ENCODE peak calls at places on chromosomes 7 and 10, in four cellular contexts. M, R, Y and V are unnamed samples.

GRCh38 chr7:901388-902154 is 25.2 kb downstream of the GET4 start:
- DNase-seq in Y (peak), M (peak), R (peak), V (peak)

GRCh38 chr7:87599336-87599735 is 1.3 kb downstream of the ABCB1 start:
- DNase-seq in Y (no peak), M (no peak), R (peak), V (no peak)

GRCh38 chr7:101859411-101860106 is 42.1 kb downstream of the CUX1 start:
- DNase-seq in Y (no peak), R (no peak), M (peak), V (no peak)

GRCh38 chr7:74365320-74366022 is 76.3 kb downstream of the CLIP2 start:
- DNase-seq in R (no peak), M (peak), Y (peak), V (peak)

GRCh38 chr10:110373059-110373458 is 68.3 kb upstream of the SMNDC1 start:
- DNase-seq in R (no peak), M (no peak), Y (no peak), V (no peak)

GRCh38 chr7:94087664-94088352 is 83.7 kb upstream of the BET1 start:
- DNase-seq in M (peak), R (no peak), Y (no peak), V (peak)

GRCh38 chr7:117639966-117640365 is 160.1 kb downstream of the CFTR start:
- DNase-seq in M (no peak), Y (no peak), R (no peak), V (no peak)

GRCh38 chr7:118870187-118870586 is 645.7 kb downstream of the ANKRD7 start:
- DNase-seq in M (no peak), R (no peak), Y (no peak), V (no peak)

GRCh38 chr7:87886875-87887274 is 10.6 kb downstream of the DBF4 start:
- DNase-seq in R (no peak), M (peak), Y (no peak), V (no peak)

GRCh38 chr10:19891429-19891828 is 75.2 kb downstream of the PLXDC2 start:
- DNase-seq in M (no peak), R (no peak), Y (no peak), V (no peak)

GRCh38 chr7:95469850-95470249 is 15.9 kb upstream of the ASB4 start:
- DNase-seq in Y (no peak), M (no peak), R (no peak), V (peak)

GRCh38 chr10:44640429-44640828 is 255.5 kb upstream of the CXCL12 start:
- DNase-seq in Y (no peak), M (no peak), R (no peak), V (no peak)

GRCh38 chr7:93011351-93012294 is 106.2 kb downstream of the SAMD9 start:
- DNase-seq in Y (no peak), M (peak), R (no peak), V (no peak)

GRCh38 chr7:37534893-37535610 is 86.4 kb upstream of the ELMO1 start:
- DNase-seq in M (no peak), R (no peak), Y (no peak), V (no peak)

GRCh38 chr7:101146-101545 is 91.2 kb upstream of the FAM20C start:
- DNase-seq in M (no peak), R (no peak), Y (no peak), V (no peak)

GRCh38 chr7:76303829-76304505 is 1.5 kb downstream of the HSPB1 start:
- DNase-seq in Y (no peak), R (no peak), M (no peak), V (no peak)

GRCh38 chr7:91491868-91492267 is 227.6 kb downstream of the FZD1 start:
- DNase-seq in Y (no peak), R (no peak), M (peak), V (no peak)

GRCh38 chr10:22258471-22258870 is 40.7 kb upstream of the EBLN1 start:
- DNase-seq in R (no peak), M (no peak), Y (no peak), V (no peak)

GRCh38 chr10:118752401-118752800 is 2.4 kb downstream of the CACUL1 start:
- DNase-seq in M (no peak), R (no peak), Y (no peak), V (no peak)

GRCh38 chr7:83611776-83612175 is 37.2 kb downstream of the SEMA3E start:
- DNase-seq in M (no peak), R (no peak), Y (no peak), V (no peak)

GRCh38 chr10:124300224-124300623 is 118.5 kb downstream of the OAT start:
- DNase-seq in M (no peak), Y (no peak), R (no peak), V (no peak)

GRCh38 chr10:88680958-88681357 is 16.7 kb downstream of the LIPF start:
- DNase-seq in R (no peak), M (peak), Y (no peak), V (no peak)

GRCh38 chr10:100825325-100825875 is 80.0 kb downstream of the PAX2 start:
- DNase-seq in Y (no peak), R (no peak), M (no peak), V (no peak)

GRCh38 chr7:23373151-23374004 is 74.2 kb downstream of the MALSU1 start:
- DNase-seq in R (no peak), Y (no peak), M (peak), V (peak)

DNA sequence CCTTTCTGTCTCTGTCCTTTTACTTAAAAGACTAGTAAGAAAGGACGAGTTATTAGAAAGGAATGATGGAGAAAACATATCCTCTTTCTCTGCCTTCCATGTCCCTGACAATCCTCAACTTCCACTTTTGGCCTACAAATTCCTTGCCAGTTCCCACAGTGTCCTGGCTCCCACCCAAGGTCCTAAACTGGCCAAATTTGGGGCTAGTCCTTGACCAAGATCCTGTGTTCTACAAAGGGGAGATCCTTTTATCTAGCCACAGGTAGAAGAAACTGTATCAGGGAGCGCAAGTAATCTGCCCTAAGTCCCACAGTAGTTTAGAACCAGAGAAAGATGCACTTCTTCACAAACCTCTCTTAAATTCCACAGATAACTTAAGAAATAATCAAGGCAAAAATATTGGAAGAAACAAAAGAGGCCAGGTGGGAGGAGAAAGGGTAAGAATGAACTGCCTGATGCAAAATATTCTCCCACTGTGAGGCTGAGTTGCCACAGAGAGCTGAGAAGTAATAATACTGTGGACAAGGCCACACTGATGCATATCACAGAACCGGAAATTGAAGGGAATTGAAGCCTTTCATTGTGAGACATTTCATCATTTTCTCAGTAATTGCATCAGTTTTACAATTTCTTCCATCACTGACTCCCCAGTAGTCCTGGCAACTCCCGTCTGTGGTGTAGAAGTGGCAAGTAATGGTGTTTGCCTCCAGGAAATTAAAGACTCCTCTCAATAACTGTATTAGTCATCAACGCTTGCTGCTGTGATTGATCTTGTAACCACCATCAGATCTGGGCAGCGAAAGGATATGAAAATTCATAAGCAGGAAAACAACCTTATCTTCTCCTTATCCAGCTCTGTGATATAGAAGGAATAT is 47.2 kb downstream of the DNAJC12 start:
- DNase-seq in M (peak), R (no peak), Y (no peak), V (no peak)
- TF ChIP-seq CTCF in M (no peak), R (no peak), Y (no peak), V (no peak)

GRCh38 chr10:79160191-79160590 is 91.4 kb downstream of the ZMIZ1 start:
- DNase-seq in M (no peak), Y (no peak), R (no peak), V (no peak)

GRCh38 chr10:79159785-79160184 is 91.0 kb downstream of the ZMIZ1 start:
- DNase-seq in M (peak), Y (peak), R (no peak), V (no peak)

GRCh38 chr10:79158402-79159097 is 89.8 kb downstream of the ZMIZ1 start:
- DNase-seq in Y (no peak), R (no peak), M (no peak), V (peak)

GRCh38 chr10:79158004-79158340 is 89.2 kb downstream of the ZMIZ1 start:
- DNase-seq in R (no peak), Y (no peak), M (no peak), V (no peak)

DNA sequence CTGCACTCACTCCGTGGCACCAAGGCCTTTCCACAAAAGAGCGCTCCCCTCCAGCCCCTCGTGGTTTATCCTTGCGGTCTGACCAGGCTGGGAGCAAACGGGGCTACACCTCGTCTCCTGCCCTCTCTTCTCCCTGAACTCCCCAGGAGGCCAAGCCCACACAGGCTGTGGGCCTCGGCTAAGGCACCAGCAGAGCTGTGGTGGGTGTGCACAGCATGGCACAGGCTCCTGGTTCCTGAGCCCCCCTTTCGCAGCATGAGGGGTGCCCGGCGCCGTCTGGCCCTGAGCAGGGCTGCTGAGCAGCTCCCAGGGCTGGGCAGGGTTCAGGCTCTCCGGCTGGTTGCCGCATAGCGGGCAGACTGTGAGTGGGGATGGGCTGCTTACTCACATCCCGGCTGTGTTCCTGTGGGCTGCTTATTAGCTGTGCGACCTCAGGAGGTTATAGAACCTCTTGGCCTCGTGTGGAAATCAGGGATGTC is 90.4 kb downstream of the ZMIZ1 start:
- DNase-seq in R (no peak), M (peak), Y (no peak), V (no peak)
- TF ChIP-seq CTCF in R (no peak), M (no peak), Y (no peak), V (no peak)

GRCh38 chr10:125983161-125983560 is 86.8 kb downstream of the FANK1 start:
- DNase-seq in Y (no peak), R (no peak), M (no peak), V (no peak)
- TF ChIP-seq CTCF in Y (no peak), R (no peak), M (no peak), V (no peak)

GRCh38 chr7:12091164-12091563 is 119.9 kb upstream of the TMEM106B start:
- DNase-seq in R (no peak), M (no peak), Y (no peak), V (no peak)
- TF ChIP-seq CTCF in R (no peak), M (no peak), Y (no peak), V (no peak)

GRCh38 chr10:396535-397220 is 261.4 kb downstream of the ZMYND11 start:
- DNase-seq in M (peak), R (no peak), Y (no peak), V (no peak)

GRCh38 chr10:396107-396506 is 260.9 kb downstream of the ZMYND11 start:
- DNase-seq in M (no peak), R (no peak), Y (no peak), V (no peak)

GRCh38 chr10:395665-396064 is 260.4 kb downstream of the ZMYND11 start:
- DNase-seq in Y (no peak), R (no peak), M (no peak), V (no peak)

GRCh38 chr10:398954-399353 is 263.7 kb downstream of the ZMYND11 start:
- DNase-seq in R (no peak), M (no peak), Y (no peak), V (no peak)

GRCh38 chr10:397321-398068 is 262.2 kb downstream of the ZMYND11 start:
- DNase-seq in R (no peak), M (no peak), Y (no peak), V (no peak)
- TF ChIP-seq CTCF in R (no peak), M (no peak), Y (no peak), V (no peak)

DNA sequence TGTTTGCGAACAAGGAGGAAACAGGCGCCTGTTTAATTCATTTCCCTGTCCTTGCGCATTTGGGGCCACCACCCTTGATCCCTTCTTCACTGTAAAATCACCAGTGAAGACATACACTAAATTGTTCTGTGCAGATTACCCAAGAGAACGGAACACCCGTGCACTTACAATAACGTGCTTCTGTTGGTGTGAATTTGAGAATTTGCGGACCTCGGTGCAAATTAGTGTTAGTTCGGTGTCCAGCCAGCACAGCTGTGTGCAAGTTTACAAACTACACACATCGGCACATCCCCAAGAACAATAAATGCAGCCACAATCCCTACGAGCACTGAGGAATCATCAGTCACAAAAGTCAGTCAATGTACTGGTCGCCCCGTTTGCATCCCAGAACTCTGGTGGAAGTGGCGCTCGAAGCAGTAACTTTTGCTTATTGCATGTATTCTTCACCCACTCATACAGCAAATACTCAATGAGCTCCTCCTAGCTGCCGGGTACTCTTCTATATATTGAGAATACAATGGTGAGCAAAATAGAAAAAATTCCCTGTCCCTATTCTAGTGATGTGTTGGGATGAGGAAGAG is 791 bp upstream of the CNOT4 start:
- DNase-seq in Y (no peak), M (peak), R (no peak), V (no peak)
- TF ChIP-seq CTCF in Y (peak), M (peak), R (no peak), V (no peak)

GRCh38 chr10:36504752-36505151 is 620.6 kb upstream of the ANKRD30A start:
- DNase-seq in R (no peak), M (peak), Y (no peak), V (no peak)
- TF ChIP-seq CTCF in R (no peak), M (no peak), Y (peak), V (no peak)

GRCh38 chr7:50974240-50974639 is 191.5 kb upstream of the GRB10 start:
- DNase-seq in R (no peak), Y (no peak), M (no peak), V (no peak)

GRCh38 chr7:50982626-50983025 is 199.9 kb upstream of the GRB10 start:
- DNase-seq in R (no peak), Y (no peak), M (no peak), V (no peak)

GRCh38 chr7:50981743-50982142 is 199.0 kb upstream of the GRB10 start:
- DNase-seq in R (no peak), M (no peak), Y (no peak), V (no peak)

GRCh38 chr7:50976064-50976463 is 193.4 kb upstream of the GRB10 start:
- DNase-seq in M (no peak), R (no peak), Y (no peak), V (no peak)

DNA sequence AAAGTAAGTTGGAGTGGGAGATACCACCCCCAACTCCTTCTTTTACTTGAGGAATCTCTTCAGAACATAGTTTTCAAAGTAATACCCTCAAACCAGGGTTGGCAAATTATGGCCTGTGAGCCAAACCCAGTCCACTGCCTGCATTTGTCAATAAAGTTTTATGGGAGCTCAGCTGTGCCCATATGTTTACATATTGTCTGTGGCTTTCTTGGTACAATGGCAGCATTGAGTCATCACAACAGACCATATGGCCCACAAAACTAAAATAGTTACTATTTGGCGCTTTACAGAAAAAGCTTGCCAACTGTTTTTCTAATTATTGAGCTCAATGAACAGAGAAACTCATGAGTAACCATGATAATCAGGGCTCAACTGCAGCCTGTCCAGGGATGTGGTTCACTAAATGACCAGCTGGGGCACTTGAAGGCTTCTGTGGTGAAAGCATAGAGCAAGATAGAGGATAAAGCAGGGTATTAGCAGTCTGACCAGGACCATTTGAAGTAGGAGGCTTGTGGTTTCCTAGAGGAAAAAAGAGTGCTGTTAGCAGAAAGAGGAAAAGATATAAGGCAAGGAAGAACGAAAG is 196.0 kb upstream of the GRB10 start:
- DNase-seq in M (no peak), Y (no peak), R (no peak), V (no peak)
- TF ChIP-seq CTCF in M (no peak), Y (no peak), R (no peak), V (no peak)